ENCODE peak calls at places on chromosomes 5 and 9, in four cellular contexts. One of them, this sample, is unnamed.

GRCh38 chr5:93620487-93621339 is 37.7 kb downstream of the NR2F1 start:
- DNase-seq in brain microvascular endothelial cell: peak
- DNase-seq in fibroblast of the aortic adventitia: peak
- DNase-seq in HL-60: no peak
- DNase-seq in this sample: peak

GRCh38 chr5:177519463-177520235 is 2.9 kb upstream of the DDX41 start:
- DNase-seq in fibroblast of the aortic adventitia: no peak
- DNase-seq in HL-60: no peak
- DNase-seq in brain microvascular endothelial cell: no peak
- DNase-seq in this sample: no peak

GRCh38 chr5:180027449-180028089 is 44.0 kb downstream of the RNF130 start:
- DNase-seq in HL-60: no peak
- DNase-seq in brain microvascular endothelial cell: no peak
- DNase-seq in fibroblast of the aortic adventitia: no peak
- DNase-seq in this sample: no peak

GRCh38 chr5:126645132-126645531 is 44.4 kb downstream of the PHAX start:
- DNase-seq in fibroblast of the aortic adventitia: no peak
- DNase-seq in brain microvascular endothelial cell: no peak
- DNase-seq in HL-60: no peak
- DNase-seq in this sample: no peak

GRCh38 chr5:174300941-174301761 is 255.6 kb downstream of the NSG2 start:
- DNase-seq in brain microvascular endothelial cell: no peak
- DNase-seq in fibroblast of the aortic adventitia: no peak
- DNase-seq in HL-60: no peak
- DNase-seq in this sample: no peak

GRCh38 chr5:118069452-118069851 is 918.9 kb downstream of the DTWD2 start:
- DNase-seq in fibroblast of the aortic adventitia: no peak
- DNase-seq in HL-60: no peak
- DNase-seq in brain microvascular endothelial cell: no peak
- DNase-seq in this sample: no peak

GRCh38 chr9:109110326-109111014 is 9.3 kb downstream of the TMEM245 start:
- DNase-seq in brain microvascular endothelial cell: peak
- DNase-seq in HL-60: no peak
- DNase-seq in fibroblast of the aortic adventitia: peak
- DNase-seq in this sample: peak

GRCh38 chr9:95425910-95426551 is 90.7 kb downstream of the PTCH1 start:
- DNase-seq in fibroblast of the aortic adventitia: no peak
- DNase-seq in brain microvascular endothelial cell: no peak
- DNase-seq in HL-60: no peak
- DNase-seq in this sample: no peak

GRCh38 chr5:143509758-143510221 is 106.3 kb upstream of the NR3C1 start:
- DNase-seq in HL-60: no peak
- DNase-seq in brain microvascular endothelial cell: no peak
- DNase-seq in fibroblast of the aortic adventitia: no peak
- DNase-seq in this sample: no peak

GRCh38 chr5:135578685-135579341 is at the start of gene CXCL14:
- DNase-seq in HL-60: no peak
- DNase-seq in fibroblast of the aortic adventitia: peak
- DNase-seq in brain microvascular endothelial cell: peak
- DNase-seq in this sample: peak

GRCh38 chr9:17229945-17230560 is 95.2 kb downstream of the CNTLN start:
- DNase-seq in fibroblast of the aortic adventitia: no peak
- DNase-seq in HL-60: no peak
- DNase-seq in brain microvascular endothelial cell: no peak
- DNase-seq in this sample: no peak

GRCh38 chr5:13359326-13359725 is 585.2 kb downstream of the DNAH5 start:
- DNase-seq in fibroblast of the aortic adventitia: peak
- DNase-seq in HL-60: no peak
- DNase-seq in brain microvascular endothelial cell: peak
- DNase-seq in this sample: peak

GRCh38 chr5:181248277-181248676 is 4.6 kb upstream of the RACK1 start:
- DNase-seq in brain microvascular endothelial cell: no peak
- DNase-seq in fibroblast of the aortic adventitia: no peak
- DNase-seq in HL-60: no peak
- DNase-seq in this sample: no peak

GRCh38 chr9:100724932-100725331 is 147.1 kb downstream of the CAVIN4 start:
- DNase-seq in fibroblast of the aortic adventitia: no peak
- DNase-seq in brain microvascular endothelial cell: no peak
- DNase-seq in HL-60: no peak
- DNase-seq in this sample: no peak

GRCh38 chr5:156815988-156816599 is 34.0 kb upstream of the PPP1R2B start:
- DNase-seq in brain microvascular endothelial cell: no peak
- DNase-seq in HL-60: no peak
- DNase-seq in fibroblast of the aortic adventitia: peak
- DNase-seq in this sample: peak

GRCh38 chr9:93028448-93029006 is 30.0 kb upstream of the SUSD3 start:
- DNase-seq in HL-60: peak
- DNase-seq in fibroblast of the aortic adventitia: no peak
- DNase-seq in brain microvascular endothelial cell: no peak
- DNase-seq in this sample: no peak

GRCh38 chr9:17116400-17116837 is 18.4 kb upstream of the CNTLN start:
- DNase-seq in fibroblast of the aortic adventitia: peak
- DNase-seq in HL-60: no peak
- DNase-seq in brain microvascular endothelial cell: no peak
- DNase-seq in this sample: peak

GRCh38 chr9:104028827-104029226 is 65.3 kb upstream of the SMC2 start:
- DNase-seq in HL-60: no peak
- DNase-seq in fibroblast of the aortic adventitia: no peak
- DNase-seq in brain microvascular endothelial cell: no peak
- DNase-seq in this sample: no peak

GRCh38 chr9:133584559-133585476 is 24.4 kb downstream of the FAM163B start:
- DNase-seq in fibroblast of the aortic adventitia: peak
- DNase-seq in HL-60: no peak
- DNase-seq in brain microvascular endothelial cell: no peak
- DNase-seq in this sample: no peak

GRCh38 chr5:59042201-59042600 is 459.3 kb downstream of the RAB3C start:
- DNase-seq in brain microvascular endothelial cell: peak
- DNase-seq in HL-60: no peak
- DNase-seq in fibroblast of the aortic adventitia: peak
- DNase-seq in this sample: peak

GRCh38 chr9:35618325-35618727 is at the start of gene CD72:
- DNase-seq in fibroblast of the aortic adventitia: no peak
- DNase-seq in HL-60: no peak
- DNase-seq in brain microvascular endothelial cell: no peak
- DNase-seq in this sample: no peak

GRCh38 chr5:58459276-58459859 is 518 bp downstream of the PLK2 start:
- DNase-seq in fibroblast of the aortic adventitia: peak
- DNase-seq in HL-60: no peak
- DNase-seq in brain microvascular endothelial cell: no peak
- DNase-seq in this sample: peak

GRCh38 chr9:137149942-137150484 is 11.1 kb downstream of the GRIN1 start:
- DNase-seq in brain microvascular endothelial cell: no peak
- DNase-seq in HL-60: no peak
- DNase-seq in fibroblast of the aortic adventitia: no peak
- DNase-seq in this sample: no peak

GRCh38 chr5:100647461-100648230 is 112.5 kb downstream of the FAM174A start:
- DNase-seq in brain microvascular endothelial cell: peak
- DNase-seq in HL-60: no peak
- DNase-seq in fibroblast of the aortic adventitia: no peak
- DNase-seq in this sample: no peak

GRCh38 chr9:3239240-3239639 is 286.6 kb downstream of the RFX3 start:
- DNase-seq in brain microvascular endothelial cell: no peak
- DNase-seq in fibroblast of the aortic adventitia: no peak
- DNase-seq in HL-60: no peak
- DNase-seq in this sample: no peak

GRCh38 chr5:77301447-77301878 is 91.0 kb downstream of the PDE8B start:
- DNase-seq in HL-60: no peak
- DNase-seq in brain microvascular endothelial cell: peak
- DNase-seq in fibroblast of the aortic adventitia: no peak
- DNase-seq in this sample: peak

GRCh38 chr9:130359819-130360218 is 84.9 kb upstream of the ASS1 start:
- DNase-seq in brain microvascular endothelial cell: no peak
- DNase-seq in fibroblast of the aortic adventitia: no peak
- DNase-seq in HL-60: no peak
- DNase-seq in this sample: no peak
- TF ChIP-seq CTCF in brain microvascular endothelial cell: no peak
- TF ChIP-seq CTCF in fibroblast of the aortic adventitia: no peak
- TF ChIP-seq CTCF in HL-60: no peak
- TF ChIP-seq CTCF in this sample: no peak

GRCh38 chr5:167463939-167464338 is 827.5 kb upstream of the WWC1 start:
- DNase-seq in HL-60: no peak
- DNase-seq in fibroblast of the aortic adventitia: no peak
- DNase-seq in brain microvascular endothelial cell: no peak
- DNase-seq in this sample: no peak
- H3K4me3 ChIP-seq in HL-60: no peak
- H3K4me3 ChIP-seq in fibroblast of the aortic adventitia: no peak
- H3K4me3 ChIP-seq in brain microvascular endothelial cell: no peak
- H3K4me3 ChIP-seq in this sample: no peak

GRCh38 chr5:74993743-74994142 is 58.6 kb downstream of the GCNT4 start:
- DNase-seq in HL-60: no peak
- DNase-seq in fibroblast of the aortic adventitia: no peak
- DNase-seq in brain microvascular endothelial cell: no peak
- DNase-seq in this sample: no peak

GRCh38 chr5:74990194-74990593 is 62.2 kb downstream of the GCNT4 start:
- DNase-seq in brain microvascular endothelial cell: no peak
- DNase-seq in fibroblast of the aortic adventitia: no peak
- DNase-seq in HL-60: no peak
- DNase-seq in this sample: no peak

GRCh38 chr5:74991522-74991921 is 60.8 kb downstream of the GCNT4 start:
- DNase-seq in brain microvascular endothelial cell: no peak
- DNase-seq in fibroblast of the aortic adventitia: no peak
- DNase-seq in HL-60: no peak
- DNase-seq in this sample: no peak

GRCh38 chr5:74992791-74993190 is 59.6 kb downstream of the GCNT4 start:
- DNase-seq in HL-60: no peak
- DNase-seq in brain microvascular endothelial cell: no peak
- DNase-seq in fibroblast of the aortic adventitia: no peak
- DNase-seq in this sample: no peak

DNA sequence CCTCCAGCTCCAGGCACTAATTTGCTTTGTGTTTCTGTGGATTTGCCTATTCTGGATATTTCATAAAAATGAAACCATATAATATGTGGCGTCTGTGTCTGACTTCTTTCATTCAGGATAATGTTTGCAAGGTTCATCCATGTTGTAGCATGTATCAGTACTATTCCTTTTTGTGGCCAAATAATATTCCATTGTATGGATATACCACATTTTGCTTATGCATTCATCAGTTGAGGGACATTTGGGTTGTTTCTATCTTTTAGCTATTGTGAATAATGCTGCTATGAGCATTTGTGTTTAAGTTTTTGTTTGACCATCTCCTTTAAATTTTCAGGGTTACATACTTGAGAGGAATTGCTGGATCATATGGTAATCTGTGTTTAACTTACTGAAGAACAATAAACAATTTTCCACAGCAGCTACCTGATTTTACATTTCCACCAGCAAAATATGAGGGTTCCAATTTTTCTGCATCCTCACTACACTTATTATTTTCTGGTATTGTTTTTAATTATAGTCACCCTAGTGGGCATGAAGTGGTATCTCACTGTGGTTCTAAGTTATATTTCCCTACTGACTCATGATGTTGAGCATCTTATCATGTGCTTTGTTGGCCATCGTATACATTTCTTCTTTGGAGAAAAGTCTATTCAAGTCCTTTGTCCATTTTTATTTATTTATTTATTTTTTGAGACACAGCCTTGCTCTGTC is 63.9 kb downstream of the GCNT4 start:
- DNase-seq in brain microvascular endothelial cell: no peak
- DNase-seq in fibroblast of the aortic adventitia: no peak
- DNase-seq in HL-60: no peak
- DNase-seq in this sample: no peak
- TF ChIP-seq CTCF in brain microvascular endothelial cell: no peak
- TF ChIP-seq CTCF in fibroblast of the aortic adventitia: no peak
- TF ChIP-seq CTCF in HL-60: no peak
- TF ChIP-seq CTCF in this sample: no peak

DNA sequence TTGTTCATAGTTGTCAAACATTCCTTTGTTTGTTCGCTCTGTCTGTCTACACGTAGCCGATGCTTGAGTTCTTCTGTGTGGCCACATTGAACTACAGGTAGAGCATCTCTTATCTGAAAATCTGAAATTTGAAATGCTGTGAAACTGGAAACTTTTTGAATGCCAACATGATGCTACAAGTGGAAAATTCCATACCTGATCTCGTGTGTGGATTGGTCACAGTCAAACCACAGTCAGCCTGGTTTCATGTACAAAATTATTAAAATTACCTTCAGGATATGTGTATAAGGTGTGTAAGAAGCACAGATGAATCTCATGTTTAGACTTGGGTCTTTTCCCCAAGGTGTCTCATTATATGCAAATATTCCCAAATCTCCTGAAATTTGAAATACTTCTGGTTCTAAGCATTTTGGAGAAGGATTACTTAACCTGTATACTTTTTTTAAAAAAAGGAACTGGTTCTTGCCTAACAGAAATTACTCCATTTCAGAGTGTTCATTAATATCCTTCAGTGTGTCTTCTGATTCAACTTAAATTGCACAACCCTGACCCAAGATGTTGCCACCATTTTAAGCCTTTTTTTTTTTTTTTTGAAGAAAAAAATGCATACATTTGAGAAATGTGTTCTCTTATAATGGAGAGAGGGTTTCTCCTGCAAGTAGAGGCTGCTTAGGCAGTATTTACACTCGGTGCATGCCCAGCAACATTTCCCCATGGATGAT is 254.3 kb downstream of the MAST4 start:
- DNase-seq in brain microvascular endothelial cell: no peak
- DNase-seq in HL-60: peak
- DNase-seq in fibroblast of the aortic adventitia: peak
- DNase-seq in this sample: peak
- H3K4me3 ChIP-seq in brain microvascular endothelial cell: no peak
- H3K4me3 ChIP-seq in HL-60: no peak
- H3K4me3 ChIP-seq in fibroblast of the aortic adventitia: no peak
- H3K4me3 ChIP-seq in this sample: no peak

GRCh38 chr5:36558652-36559051 is 47.8 kb upstream of the SLC1A3 start:
- DNase-seq in HL-60: no peak
- DNase-seq in fibroblast of the aortic adventitia: no peak
- DNase-seq in brain microvascular endothelial cell: no peak
- DNase-seq in this sample: no peak
- TF ChIP-seq CTCF in HL-60: no peak
- TF ChIP-seq CTCF in fibroblast of the aortic adventitia: no peak
- TF ChIP-seq CTCF in brain microvascular endothelial cell: no peak
- TF ChIP-seq CTCF in this sample: no peak

GRCh38 chr9:122214507-122214906 is 14.2 kb downstream of the LHX6 start:
- DNase-seq in brain microvascular endothelial cell: no peak
- DNase-seq in fibroblast of the aortic adventitia: no peak
- DNase-seq in HL-60: no peak
- DNase-seq in this sample: no peak
- H3K4me3 ChIP-seq in brain microvascular endothelial cell: no peak
- H3K4me3 ChIP-seq in fibroblast of the aortic adventitia: no peak
- H3K4me3 ChIP-seq in HL-60: no peak
- H3K4me3 ChIP-seq in this sample: no peak

DNA sequence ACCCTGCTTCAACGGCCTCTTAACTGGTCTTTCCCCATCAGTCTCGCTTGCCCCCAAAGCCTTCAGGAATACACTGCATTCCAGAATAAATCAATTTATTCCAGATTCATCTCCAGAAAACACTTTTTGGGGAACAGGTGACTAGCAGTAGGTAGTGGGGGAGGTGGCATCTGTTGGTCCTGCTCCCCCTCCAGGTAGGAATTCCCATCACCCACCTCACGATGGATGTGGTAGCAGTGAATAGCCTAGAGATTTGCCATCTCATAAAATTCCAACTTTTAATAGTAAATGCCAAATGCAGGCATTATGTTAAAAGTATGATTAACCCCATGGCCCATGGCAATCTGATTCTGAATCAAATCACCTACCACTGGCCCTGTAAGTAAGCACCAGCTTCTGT is 142.7 kb downstream of the MED27 start:
- DNase-seq in fibroblast of the aortic adventitia: no peak
- DNase-seq in brain microvascular endothelial cell: no peak
- DNase-seq in HL-60: no peak
- DNase-seq in this sample: no peak
- TF ChIP-seq CTCF in fibroblast of the aortic adventitia: no peak
- TF ChIP-seq CTCF in brain microvascular endothelial cell: no peak
- TF ChIP-seq CTCF in HL-60: no peak
- TF ChIP-seq CTCF in this sample: no peak

This sample was measured in AG10803.